ENCODE peak calls at places on chromosome 13, in eight cellular contexts. Y is effector memory CD4-positive, alpha-beta T cell; O is T-helper 1 cell; A is neural progenitor cell; Q is COR-L47; L is stimulated activated CD4-positive, alpha-beta T cell treated with anti-CD3 and anti-CD28 coated beads, Interleukin-12 subunit alpha, Interleukin-12 subunit beta, amount 100 ng/mL, for 4 hours; R is central memory CD4-positive, alpha-beta T cell; S is Caco-2. V is an unnamed sample.

GRCh38 chr13:113953561-113953960 is 20.3 kb downstream of the C13orf46 start:
- DNase-seq in Y (no peak), O (no peak), A (no peak), Q (no peak), L (no peak), R (no peak), S (no peak), V (no peak)

GRCh38 chr13:47841131-47841530 is 159.9 kb downstream of the SUCLA2 start:
- DNase-seq in Y (no peak), O (no peak), A (no peak), Q (no peak), L (no peak), R (no peak), S (no peak), V (no peak)

GRCh38 chr13:99658266-99658991 is 157.2 kb downstream of the TM9SF2 start:
- DNase-seq in Y (peak), O (peak), A (peak), Q (peak), L (peak), R (peak), S (peak), V (peak)

GRCh38 chr13:32824671-32825070 is 191.6 kb upstream of the KL start:
- DNase-seq in Y (no peak), O (no peak), A (peak), Q (no peak), L (no peak), R (no peak), S (peak), V (peak)

GRCh38 chr13:24858953-24859352 is 95.0 kb downstream of the RNF17 start:
- DNase-seq in Y (no peak), O (no peak), A (no peak), Q (no peak), L (no peak), R (no peak), S (no peak), V (no peak)

GRCh38 chr13:20127263-20127562 is 33.6 kb downstream of the GJA3 start:
- DNase-seq in Y (no peak), O (no peak), A (no peak), Q (no peak), L (no peak), R (no peak), S (no peak), V (no peak)

GRCh38 chr13:78601124-78601885 is 2.0 kb downstream of the POU4F1 start:
- DNase-seq in Y (no peak), O (no peak), A (peak), Q (no peak), L (peak), R (no peak), S (no peak), V (peak)

GRCh38 chr13:84896128-84896527 is 903.1 kb downstream of the SLITRK6 start:
- DNase-seq in Y (no peak), O (peak), A (peak), Q (peak), L (no peak), R (no peak), S (peak), V (peak)

GRCh38 chr13:40478775-40479174 is 187.7 kb downstream of the FOXO1 start:
- DNase-seq in Y (no peak), O (no peak), A (no peak), Q (no peak), L (no peak), R (no peak), S (no peak), V (no peak)

GRCh38 chr13:87089391-87089790 is 581.8 kb upstream of the SLITRK5 start:
- DNase-seq in Y (no peak), O (no peak), A (no peak), Q (no peak), L (no peak), R (no peak), S (no peak), V (no peak)

GRCh38 chr13:101572456-101572855 is 120.0 kb downstream of the ITGBL1 start:
- DNase-seq in Y (no peak), O (no peak), A (no peak), Q (no peak), L (no peak), R (no peak), S (no peak), V (no peak)

GRCh38 chr13:89695343-89696257 is 1651.9 kb upstream of the MIR17HG start:
- DNase-seq in Y (no peak), O (no peak), A (peak), Q (peak), L (no peak), R (no peak), S (peak), V (peak)

GRCh38 chr13:112434937-112435523 is 58.9 kb downstream of the SPACA7 start:
- DNase-seq in Y (no peak), O (no peak), A (no peak), Q (no peak), L (no peak), R (no peak), S (no peak), V (peak)

GRCh38 chr13:104571161-104571889 is 1505.1 kb upstream of the SLC10A2 start:
- DNase-seq in Y (no peak), O (no peak), A (peak), Q (peak), L (no peak), R (no peak), S (peak), V (peak)

GRCh38 chr13:49399801-49400472 is 43.9 kb downstream of the CAB39L start:
- DNase-seq in Y (no peak), O (no peak), A (no peak), Q (no peak), L (no peak), R (no peak), S (peak), V (no peak)

GRCh38 chr13:62193919-62194318 is 778.3 kb upstream of the PCDH20 start:
- DNase-seq in Y (no peak), O (no peak), A (no peak), Q (no peak), L (no peak), R (no peak), S (no peak), V (no peak)

GRCh38 chr13:110499621-110500281 is 61.8 kb downstream of the RAB20 start:
- DNase-seq in Y (no peak), O (no peak), A (no peak), Q (peak), L (no peak), R (no peak), S (no peak), V (no peak)

GRCh38 chr13:85317781-85318180 is 481.4 kb downstream of the SLITRK6 start:
- DNase-seq in Y (no peak), O (no peak), A (no peak), Q (no peak), L (no peak), R (no peak), S (no peak), V (no peak)

GRCh38 chr13:21979156-21979819 is 308.4 kb downstream of the FGF9 start:
- DNase-seq in Y (no peak), O (no peak), A (no peak), Q (no peak), L (no peak), R (no peak), S (no peak), V (no peak)

GRCh38 chr13:99374994-99375805 is 68.0 kb upstream of the GPR183 start:
- DNase-seq in Y (no peak), O (no peak), A (no peak), Q (no peak), L (no peak), R (peak), S (no peak), V (peak)

GRCh38 chr13:51900471-51900870 is 38.7 kb downstream of the CCDC70 start:
- DNase-seq in Y (no peak), O (no peak), A (no peak), Q (no peak), L (no peak), R (no peak), S (no peak), V (no peak)

GRCh38 chr13:43767351-43767901 is 19.3 kb downstream of the ENOX1 start:
- DNase-seq in Y (no peak), O (no peak), A (no peak), Q (peak), L (no peak), R (no peak), S (no peak), V (no peak)

GRCh38 chr13:23087884-23088283 is 92.9 kb upstream of the SGCG start:
- DNase-seq in Y (no peak), O (no peak), A (peak), Q (peak), L (peak), R (no peak), S (peak), V (peak)

GRCh38 chr13:99821741-99822140 is 149.8 kb downstream of the ZIC5 start:
- DNase-seq in Y (no peak), O (no peak), A (no peak), Q (no peak), L (no peak), R (no peak), S (no peak), V (no peak)

GRCh38 chr13:113555141-113555540 is 29.4 kb upstream of the TFDP1 start:
- DNase-seq in Y (no peak), O (no peak), A (no peak), Q (no peak), L (no peak), R (no peak), S (no peak), V (peak)

GRCh38 chr13:97535619-97536018 is 101.7 kb downstream of the RAP2A start:
- DNase-seq in Y (no peak), O (no peak), A (no peak), Q (no peak), L (no peak), R (no peak), S (no peak), V (no peak)

GRCh38 chr13:88622362-88622973 is 951.3 kb downstream of the SLITRK5 start:
- DNase-seq in Y (no peak), O (peak), A (no peak), Q (no peak), L (no peak), R (peak), S (no peak), V (no peak)

GRCh38 chr13:23609414-23610186 is 39.4 kb downstream of the TNFRSF19 start:
- DNase-seq in Y (no peak), O (no peak), A (no peak), Q (no peak), L (no peak), R (no peak), S (no peak), V (no peak)

GRCh38 chr13:85377783-85378182 is 421.4 kb downstream of the SLITRK6 start:
- DNase-seq in Y (no peak), O (no peak), A (no peak), Q (no peak), L (no peak), R (no peak), S (no peak), V (no peak)

GRCh38 chr13:47426126-47426849 is 529.4 kb upstream of the HTR2A start:
- DNase-seq in Y (no peak), O (no peak), A (no peak), Q (no peak), L (no peak), R (no peak), S (no peak), V (no peak)

GRCh38 chr13:78265098-78265497 is 338.3 kb downstream of the POU4F1 start:
- DNase-seq in Y (no peak), O (no peak), A (no peak), Q (no peak), L (no peak), R (no peak), S (no peak), V (no peak)

GRCh38 chr13:95403349-95404140 is 102.3 kb upstream of the ABCC4 start:
- DNase-seq in Y (no peak), O (peak), A (peak), Q (no peak), L (no peak), R (no peak), S (peak), V (peak)

GRCh38 chr13:35979378-35979911 is 151.7 kb downstream of the DCLK1 start:
- DNase-seq in Y (no peak), O (no peak), A (no peak), Q (no peak), L (no peak), R (no peak), S (no peak), V (no peak)

GRCh38 chr13:95388420-95389079 is 87.3 kb upstream of the ABCC4 start:
- DNase-seq in Y (no peak), O (no peak), A (no peak), Q (no peak), L (no peak), R (no peak), S (no peak), V (no peak)

GRCh38 chr13:110250258-110250891 is 56.6 kb downstream of the COL4A1 start:
- DNase-seq in Y (no peak), O (no peak), A (no peak), Q (no peak), L (no peak), R (no peak), S (no peak), V (no peak)

GRCh38 chr13:20035130-20035529 is 76.6 kb downstream of the ZMYM2 start:
- DNase-seq in Y (no peak), O (no peak), A (no peak), Q (no peak), L (no peak), R (no peak), S (no peak), V (no peak)

GRCh38 chr13:114087430-114087829 is 45.0 kb downstream of the RASA3 start:
- DNase-seq in Y (no peak), O (no peak), A (peak), Q (no peak), L (no peak), R (no peak), S (no peak), V (peak)

GRCh38 chr13:73835138-73835721 is 299.0 kb downstream of the KLF12 start:
- DNase-seq in Y (no peak), O (no peak), A (peak), Q (peak), L (no peak), R (peak), S (peak), V (no peak)